ENCODE peak calls at places on chromosome 14, in seven cellular contexts. One of them, this sample, is unnamed.

GRCh38 chr14:80784824-80785223 is 156.7 kb downstream of the CEP128 start:
- DNase-seq in EH: peak
- DNase-seq in COR-L47: no peak
- DNase-seq in stimulated activated CD4-positive, alpha-beta T cell treated with anti-CD3 and anti-CD28 coated beads, Interleukin-1b, Interleukin-23, amount 100 ng/mL, for 24 hours: no peak
- DNase-seq in myocyte: no peak
- DNase-seq in HFFc6: peak
- DNase-seq in activated T-cell treated with anti-CD3 and anti-CD28 coated beads for 24 hours: no peak
- DNase-seq in this sample: no peak

GRCh38 chr14:99946652-99947489 is 118.4 kb upstream of the EVL start:
- DNase-seq in EH: peak
- DNase-seq in COR-L47: peak
- DNase-seq in stimulated activated CD4-positive, alpha-beta T cell treated with anti-CD3 and anti-CD28 coated beads, Interleukin-1b, Interleukin-23, amount 100 ng/mL, for 24 hours: peak
- DNase-seq in myocyte: peak
- DNase-seq in HFFc6: no peak
- DNase-seq in activated T-cell treated with anti-CD3 and anti-CD28 coated beads for 24 hours: peak
- DNase-seq in this sample: no peak

GRCh38 chr14:21846227-21846885 is 172.7 kb upstream of the OR4E1 start:
- DNase-seq in EH: no peak
- DNase-seq in COR-L47: peak
- DNase-seq in stimulated activated CD4-positive, alpha-beta T cell treated with anti-CD3 and anti-CD28 coated beads, Interleukin-1b, Interleukin-23, amount 100 ng/mL, for 24 hours: peak
- DNase-seq in myocyte: peak
- DNase-seq in HFFc6: no peak
- DNase-seq in activated T-cell treated with anti-CD3 and anti-CD28 coated beads for 24 hours: peak
- DNase-seq in this sample: peak

GRCh38 chr14:103723176-103724081 is 7.8 kb downstream of the ZFYVE21 start:
- DNase-seq in EH: no peak
- DNase-seq in COR-L47: no peak
- DNase-seq in stimulated activated CD4-positive, alpha-beta T cell treated with anti-CD3 and anti-CD28 coated beads, Interleukin-1b, Interleukin-23, amount 100 ng/mL, for 24 hours: no peak
- DNase-seq in myocyte: peak
- DNase-seq in HFFc6: no peak
- DNase-seq in activated T-cell treated with anti-CD3 and anti-CD28 coated beads for 24 hours: no peak
- DNase-seq in this sample: no peak

GRCh38 chr14:73850940-73851339 is 691 bp upstream of the PTGR2 start:
- DNase-seq in EH: no peak
- DNase-seq in COR-L47: no peak
- DNase-seq in stimulated activated CD4-positive, alpha-beta T cell treated with anti-CD3 and anti-CD28 coated beads, Interleukin-1b, Interleukin-23, amount 100 ng/mL, for 24 hours: no peak
- DNase-seq in myocyte: peak
- DNase-seq in HFFc6: no peak
- DNase-seq in activated T-cell treated with anti-CD3 and anti-CD28 coated beads for 24 hours: no peak
- DNase-seq in this sample: peak

GRCh38 chr14:65462411-65462810 is 49.9 kb downstream of the FUT8 start:
- DNase-seq in EH: peak
- DNase-seq in COR-L47: no peak
- DNase-seq in stimulated activated CD4-positive, alpha-beta T cell treated with anti-CD3 and anti-CD28 coated beads, Interleukin-1b, Interleukin-23, amount 100 ng/mL, for 24 hours: no peak
- DNase-seq in myocyte: peak
- DNase-seq in HFFc6: peak
- DNase-seq in activated T-cell treated with anti-CD3 and anti-CD28 coated beads for 24 hours: no peak
- DNase-seq in this sample: peak

GRCh38 chr14:32372154-32372553 is 43.1 kb downstream of the AKAP6 start:
- DNase-seq in EH: peak
- DNase-seq in COR-L47: no peak
- DNase-seq in stimulated activated CD4-positive, alpha-beta T cell treated with anti-CD3 and anti-CD28 coated beads, Interleukin-1b, Interleukin-23, amount 100 ng/mL, for 24 hours: no peak
- DNase-seq in myocyte: peak
- DNase-seq in HFFc6: peak
- DNase-seq in activated T-cell treated with anti-CD3 and anti-CD28 coated beads for 24 hours: no peak
- DNase-seq in this sample: peak

GRCh38 chr14:105508069-105508468 is 17.0 kb downstream of the TEDC1 start:
- DNase-seq in EH: no peak
- DNase-seq in COR-L47: no peak
- DNase-seq in stimulated activated CD4-positive, alpha-beta T cell treated with anti-CD3 and anti-CD28 coated beads, Interleukin-1b, Interleukin-23, amount 100 ng/mL, for 24 hours: no peak
- DNase-seq in myocyte: no peak
- DNase-seq in HFFc6: no peak
- DNase-seq in activated T-cell treated with anti-CD3 and anti-CD28 coated beads for 24 hours: no peak
- DNase-seq in this sample: no peak

GRCh38 chr14:37903561-37904191 is 304.0 kb upstream of the SSTR1 start:
- DNase-seq in EH: peak
- DNase-seq in COR-L47: peak
- DNase-seq in stimulated activated CD4-positive, alpha-beta T cell treated with anti-CD3 and anti-CD28 coated beads, Interleukin-1b, Interleukin-23, amount 100 ng/mL, for 24 hours: no peak
- DNase-seq in myocyte: peak
- DNase-seq in HFFc6: peak
- DNase-seq in activated T-cell treated with anti-CD3 and anti-CD28 coated beads for 24 hours: no peak
- DNase-seq in this sample: peak

GRCh38 chr14:104641753-104642539 is 37.4 kb upstream of the TMEM179 start:
- DNase-seq in EH: no peak
- DNase-seq in COR-L47: no peak
- DNase-seq in stimulated activated CD4-positive, alpha-beta T cell treated with anti-CD3 and anti-CD28 coated beads, Interleukin-1b, Interleukin-23, amount 100 ng/mL, for 24 hours: no peak
- DNase-seq in myocyte: no peak
- DNase-seq in HFFc6: no peak
- DNase-seq in activated T-cell treated with anti-CD3 and anti-CD28 coated beads for 24 hours: no peak
- DNase-seq in this sample: no peak

GRCh38 chr14:73712071-73712506 is 2.1 kb downstream of the PNMA1 start:
- DNase-seq in EH: peak
- DNase-seq in COR-L47: no peak
- DNase-seq in stimulated activated CD4-positive, alpha-beta T cell treated with anti-CD3 and anti-CD28 coated beads, Interleukin-1b, Interleukin-23, amount 100 ng/mL, for 24 hours: no peak
- DNase-seq in myocyte: no peak
- DNase-seq in HFFc6: no peak
- DNase-seq in activated T-cell treated with anti-CD3 and anti-CD28 coated beads for 24 hours: no peak
- DNase-seq in this sample: no peak

GRCh38 chr14:65131176-65131765 is 29.0 kb upstream of the MAX start:
- DNase-seq in EH: peak
- DNase-seq in COR-L47: no peak
- DNase-seq in stimulated activated CD4-positive, alpha-beta T cell treated with anti-CD3 and anti-CD28 coated beads, Interleukin-1b, Interleukin-23, amount 100 ng/mL, for 24 hours: no peak
- DNase-seq in myocyte: peak
- DNase-seq in HFFc6: peak
- DNase-seq in activated T-cell treated with anti-CD3 and anti-CD28 coated beads for 24 hours: no peak
- DNase-seq in this sample: peak